ENCODE peak calls at places on chromosomes 11 and 22, in seven cellular contexts. G is neural progenitor cell, B is iPS DF 6.9, P is left ventricle myocardium inferior, V is right lobe of liver, C is IMR-90, L is pancreas. Q is an unnamed sample. For H3K9me3, the result is how much of the 10 kb centered on the place peaks cover.

GRCh38 chr11:26753738-26754504 is 32.1 kb upstream of the SLC5A12 start:
- DNase-seq in G (peak), B (peak), P (no peak), V (peak), C (peak), L (peak), Q (peak)

GRCh38 chr11:134469627-134470026 is 57.6 kb upstream of the B3GAT1 start:
- DNase-seq in G (no peak), B (no peak), P (no peak), V (no peak), C (no peak), L (no peak), Q (no peak)

GRCh38 chr11:61966673-61967176 is 709 bp downstream of the FTH1 start:
- DNase-seq in G (peak), B (no peak), P (no peak), V (peak), C (no peak), L (peak), Q (peak)

GRCh38 chr11:122113836-122114235 is 2.2 kb downstream of the BLID start:
- DNase-seq in G (no peak), B (no peak), P (no peak), V (no peak), C (peak), L (no peak), Q (no peak)

GRCh38 chr11:69040581-69041260 is 8.0 kb upstream of the TPCN2 start:
- DNase-seq in G (no peak), B (no peak), P (no peak), V (no peak), C (peak), L (no peak), Q (no peak)

GRCh38 chr11:126109941-126110731 is 47.5 kb upstream of the CDON start:
- DNase-seq in G (no peak), B (no peak), P (no peak), V (peak), C (peak), L (no peak), Q (peak)

GRCh38 chr11:34028407-34028804 is 23.1 kb upstream of the CAPRIN1 start:
- DNase-seq in G (no peak), B (no peak), P (peak), V (peak), C (peak), L (peak), Q (peak)

GRCh38 chr11:16373768-16374167 is 17.4 kb upstream of the SOX6 start:
- DNase-seq in G (no peak), B (no peak), P (no peak), V (no peak), C (no peak), L (no peak), Q (no peak)

GRCh38 chr11:122517403-122518379 is 137.8 kb upstream of the UBASH3B start:
- DNase-seq in G (no peak), B (no peak), P (no peak), V (no peak), C (no peak), L (no peak), Q (no peak)

GRCh38 chr11:64299847-64300648 is at the start of gene CATSPERZ:
- DNase-seq in G (no peak), B (no peak), P (no peak), V (no peak), C (no peak), L (no peak), Q (no peak)

GRCh38 chr22:29152381-29153138 is 53.1 kb upstream of the EMID1 start:
- DNase-seq in G (peak), B (no peak), P (peak), V (no peak), C (no peak), L (no peak), Q (peak)

GRCh38 chr11:61362542-61362875 is 335 bp downstream of the TMEM138 start:
- DNase-seq in G (no peak), B (no peak), P (no peak), V (no peak), C (peak), L (no peak), Q (no peak)

GRCh38 chr11:70525006-70525405 is 126.7 kb downstream of the CTTN start:
- DNase-seq in G (no peak), B (no peak), P (peak), V (no peak), C (no peak), L (no peak), Q (peak)

GRCh38 chr22:50303848-50304527 is 3.5 kb downstream of the PLXNB2 start:
- DNase-seq in G (peak), B (no peak), P (no peak), V (peak), C (no peak), L (peak), Q (no peak)

DNA sequence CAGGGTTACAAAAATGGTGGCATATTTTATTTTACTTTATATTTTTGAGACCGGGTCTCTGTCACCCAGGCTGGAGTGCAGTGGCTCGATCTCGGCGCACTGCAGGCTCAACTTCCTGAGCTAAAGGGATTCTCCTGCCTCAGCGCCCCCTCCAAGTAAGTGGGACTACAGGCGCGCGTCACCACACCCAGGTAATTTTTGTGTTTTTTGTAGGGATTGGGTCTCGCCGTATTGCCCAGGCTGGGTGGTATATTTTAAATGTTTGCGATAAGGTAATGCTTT is 652 bp upstream of the FOSL1 start:
- DNase-seq in G (no peak), B (no peak), P (no peak), V (no peak), C (no peak), L (no peak), Q (no peak)
- H3K4me3 ChIP-seq in G (peak), B (no peak), P (peak), V (peak), C (no peak), L (no peak), Q (no peak)

GRCh38 chr11:3357302-3357701 is 21.6 kb downstream of the ZNF195 start:
- DNase-seq in G (no peak), B (no peak), P (no peak), V (no peak), C (no peak), L (no peak), Q (no peak)
- H3K9me3 ChIP-seq in G (under half), B (under half), P (half or more), V (under half), C (half or more), L (under half), Q (under half)

GRCh38 chr11:76696756-76697155 is 26.2 kb upstream of the LRRC32 start:
- DNase-seq in G (no peak), B (no peak), P (no peak), V (no peak), C (no peak), L (no peak), Q (no peak)

GRCh38 chr11:76694664-76695063 is 24.1 kb upstream of the LRRC32 start:
- DNase-seq in G (no peak), B (no peak), P (no peak), V (no peak), C (peak), L (no peak), Q (no peak)

GRCh38 chr11:76693791-76694190 is 23.2 kb upstream of the LRRC32 start:
- DNase-seq in G (no peak), B (no peak), P (no peak), V (no peak), C (no peak), L (no peak), Q (no peak)

GRCh38 chr11:76695767-76696166 is 25.2 kb upstream of the LRRC32 start:
- DNase-seq in G (no peak), B (no peak), P (no peak), V (no peak), C (no peak), L (no peak), Q (no peak)

DNA sequence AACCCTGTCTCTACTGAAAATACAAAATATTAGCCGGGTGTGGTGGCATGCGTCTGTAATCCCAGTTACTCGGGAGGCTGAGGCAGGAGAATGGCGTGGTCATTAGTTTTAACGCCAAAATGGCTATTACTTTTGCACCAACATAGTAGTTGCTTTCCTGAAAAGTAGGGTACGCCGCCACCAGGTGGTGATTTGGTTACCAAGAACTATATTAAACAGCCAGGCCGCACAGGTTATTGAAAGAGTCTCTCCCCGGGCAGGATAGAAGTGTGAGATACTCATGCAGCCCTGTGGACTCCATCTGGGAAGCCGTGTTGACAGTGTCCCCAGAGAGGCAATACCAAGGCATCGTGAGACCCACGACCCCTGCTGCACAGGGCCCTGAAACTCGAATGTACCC is 24.6 kb upstream of the LRRC32 start:
- DNase-seq in G (no peak), B (no peak), P (no peak), V (no peak), C (no peak), L (no peak), Q (no peak)
- H3K27ac ChIP-seq in G (no peak), B (no peak), P (no peak), V (no peak), C (no peak), L (no peak), Q (no peak)

DNA sequence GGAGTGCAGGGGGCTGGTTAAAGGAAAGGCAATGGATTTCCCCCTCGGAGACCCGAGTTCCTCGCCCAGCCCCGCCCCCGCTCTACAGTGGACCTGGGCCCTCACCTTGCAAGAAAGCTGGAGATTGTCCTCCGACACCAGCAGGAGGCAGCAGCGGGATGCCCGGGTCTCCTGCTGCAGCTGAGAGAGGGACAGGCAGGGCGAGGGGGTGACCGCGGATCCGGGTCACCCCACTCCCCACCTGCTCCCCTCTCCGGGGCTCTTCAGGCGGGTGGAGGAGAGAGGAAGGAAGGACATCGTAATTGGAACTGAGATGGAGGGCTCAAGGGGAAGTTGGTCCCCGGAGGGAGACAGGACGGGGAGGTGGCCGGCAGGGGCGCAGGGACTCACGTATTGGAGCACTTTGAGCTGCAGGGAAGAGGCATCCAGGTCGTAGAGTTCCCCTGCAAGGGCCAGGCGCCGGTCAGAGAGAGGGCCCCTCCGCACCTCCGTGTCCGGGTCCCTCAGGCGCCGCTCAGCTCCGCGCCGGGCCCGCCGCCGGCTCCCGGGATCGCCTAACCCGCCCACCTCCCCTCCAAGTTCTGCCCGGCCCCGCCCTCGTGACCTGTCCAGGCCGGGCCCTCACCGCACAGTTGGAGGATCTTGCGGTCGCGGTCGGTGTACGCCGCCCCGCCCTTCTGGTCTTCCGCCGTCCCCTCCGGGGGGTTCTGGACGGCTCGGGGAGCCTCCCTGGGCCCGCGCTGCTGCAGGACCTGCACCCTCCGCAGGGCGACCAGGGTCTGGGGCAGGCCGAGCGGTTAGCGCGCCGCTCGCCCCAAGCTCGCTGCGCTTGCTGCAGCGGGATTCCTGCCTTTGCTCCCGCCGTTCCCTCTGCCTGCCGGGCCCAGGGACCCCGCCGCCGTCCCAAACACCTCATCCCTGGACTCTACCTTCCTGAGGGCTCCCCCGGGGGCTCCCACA is 84.1 kb downstream of the PDE2A start:
- DNase-seq in G (peak), B (no peak), P (peak), V (no peak), C (no peak), L (peak), Q (peak)
- H3K4me3 ChIP-seq in G (peak), B (peak), P (peak), V (no peak), C (no peak), L (peak), Q (no peak)

DNA sequence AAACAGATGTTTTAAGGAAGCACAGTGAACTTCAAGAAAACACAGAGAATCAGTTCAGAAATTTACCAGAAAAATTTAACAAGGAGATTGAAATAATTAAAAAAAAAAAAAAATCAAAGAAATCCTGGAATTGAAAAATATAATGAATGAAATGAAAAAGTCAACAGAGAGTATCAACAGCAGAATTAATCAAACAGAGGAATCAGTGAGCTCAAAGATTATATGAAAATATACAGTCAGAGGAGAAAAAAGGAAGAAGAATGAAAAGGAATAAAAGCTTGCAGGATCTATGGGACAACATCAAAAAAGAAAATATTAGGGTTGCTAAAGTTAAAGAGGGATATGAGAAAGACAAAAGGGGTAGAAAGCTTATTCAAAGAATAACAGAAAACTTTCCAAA is 82.3 kb downstream of the XRRA1 start:
- DNase-seq in G (no peak), B (no peak), P (no peak), V (no peak), C (no peak), L (no peak), Q (no peak)
- H3K9me3 ChIP-seq in G (under half), B (under half), P (half or more), V (under half), C (under half), L (under half), Q (under half)

DNA sequence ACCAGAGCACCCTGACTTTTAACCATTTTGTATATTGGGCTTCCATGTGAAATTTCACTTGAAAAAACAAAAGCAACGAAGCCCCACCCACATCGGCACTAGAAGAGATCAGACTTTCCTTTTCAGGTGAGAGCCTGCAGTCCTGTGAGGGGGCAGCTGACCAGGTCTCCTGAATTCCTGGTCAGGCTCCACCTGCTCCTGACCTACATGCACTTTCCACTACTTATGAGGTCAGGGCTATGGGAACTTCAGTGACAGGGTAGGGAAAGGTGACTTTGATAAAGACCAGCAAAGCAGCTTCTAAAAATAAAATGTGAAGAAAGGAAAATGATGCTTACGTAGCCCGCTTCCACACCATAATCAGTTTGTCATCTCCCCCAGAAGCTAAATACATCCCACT is 24.7 kb downstream of the HIRA start:
- DNase-seq in G (no peak), B (no peak), P (no peak), V (no peak), C (no peak), L (no peak), Q (no peak)
- H3K27ac ChIP-seq in G (no peak), B (no peak), P (peak), V (no peak), C (no peak), L (no peak), Q (no peak)

GRCh38 chr11:802693-803466 is 2.2 kb downstream of the PIDD1 start:
- DNase-seq in G (no peak), B (no peak), P (no peak), V (no peak), C (no peak), L (no peak), Q (no peak)
- H3K4me3 ChIP-seq in G (no peak), B (no peak), P (no peak), V (no peak), C (no peak), L (no peak), Q (no peak)

GRCh38 chr22:48588881-48589450 is 1238.7 kb downstream of the BRD1 start:
- DNase-seq in G (no peak), B (no peak), P (no peak), V (no peak), C (no peak), L (no peak), Q (no peak)

GRCh38 chr22:48591286-48592065 is 1236.2 kb downstream of the BRD1 start:
- DNase-seq in G (no peak), B (no peak), P (no peak), V (no peak), C (no peak), L (no peak), Q (no peak)

GRCh38 chr22:48588151-48588880 is 1239.4 kb downstream of the BRD1 start:
- DNase-seq in G (no peak), B (no peak), P (no peak), V (no peak), C (no peak), L (no peak), Q (peak)

GRCh38 chr22:48592066-48592345 is 1235.7 kb downstream of the BRD1 start:
- DNase-seq in G (no peak), B (no peak), P (no peak), V (no peak), C (no peak), L (no peak), Q (peak)

GRCh38 chr22:48589901-48590300 is 1237.8 kb downstream of the BRD1 start:
- DNase-seq in G (no peak), B (no peak), P (no peak), V (no peak), C (no peak), L (no peak), Q (peak)
- H3K9me3 ChIP-seq in G (under half), B (under half), P (under half), V (under half), C (half or more), L (under half), Q (under half)

GRCh38 chr11:118226781-118227180 is 2.0 kb upstream of the JAML start:
- DNase-seq in G (no peak), B (no peak), P (no peak), V (no peak), C (no peak), L (no peak), Q (no peak)

GRCh38 chr11:118229274-118229847 is 4.5 kb upstream of the JAML start:
- DNase-seq in G (no peak), B (no peak), P (no peak), V (no peak), C (no peak), L (no peak), Q (no peak)

GRCh38 chr11:118226294-118226693 is 1.5 kb upstream of the JAML start:
- DNase-seq in G (no peak), B (no peak), P (no peak), V (no peak), C (no peak), L (no peak), Q (peak)

GRCh38 chr11:118230088-118230487 is 5.3 kb upstream of the JAML start:
- DNase-seq in G (no peak), B (no peak), P (no peak), V (no peak), C (no peak), L (no peak), Q (no peak)

DNA sequence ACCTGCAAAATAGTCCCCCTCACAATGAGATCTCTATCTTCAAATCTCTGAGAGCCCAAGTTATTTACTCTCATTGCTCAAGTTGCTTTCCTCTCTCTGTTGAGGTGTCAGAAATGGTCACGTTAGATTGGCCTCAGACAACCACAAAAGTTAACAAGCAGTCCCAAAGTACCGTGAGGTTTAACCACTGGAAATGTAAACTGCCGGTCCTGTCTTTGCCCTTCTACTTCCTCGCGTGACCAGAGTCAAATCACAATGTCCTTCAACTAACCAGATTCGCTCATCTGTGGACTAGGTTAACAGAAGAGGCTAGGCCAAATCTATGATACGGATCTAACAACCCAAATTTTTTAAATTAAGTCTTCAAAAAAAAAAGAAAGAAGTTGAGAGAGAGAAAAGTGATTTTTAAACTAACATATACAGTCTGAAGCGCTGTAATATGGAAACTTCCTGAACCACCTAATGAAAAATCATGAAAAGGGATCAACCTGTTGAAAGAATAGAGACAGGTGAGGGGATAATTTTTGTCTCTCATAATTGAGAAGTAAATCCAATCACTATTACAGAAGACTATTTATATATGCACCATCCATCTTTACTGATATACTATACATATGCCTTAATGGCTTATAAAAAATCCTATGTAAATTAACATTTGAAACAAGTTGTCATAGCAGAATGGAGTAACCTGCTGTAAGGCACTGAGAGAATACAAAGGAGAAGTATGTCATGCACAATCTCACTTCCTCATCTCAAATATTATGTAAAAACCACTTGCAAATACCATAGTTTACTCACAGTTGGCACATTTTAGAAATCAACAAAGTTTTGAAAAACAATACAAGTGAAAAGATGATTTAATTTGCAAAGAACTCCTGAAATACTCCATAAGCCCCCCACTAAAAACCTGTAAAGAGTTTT is 3.3 kb upstream of the JAML start:
- DNase-seq in G (no peak), B (no peak), P (no peak), V (no peak), C (no peak), L (no peak), Q (no peak)
- H3K27ac ChIP-seq in G (no peak), B (no peak), P (no peak), V (peak), C (no peak), L (no peak), Q (no peak)

Q was measured in aorta.